ENCODE peak calls at places on chromosome 20, in six cellular contexts. W is amniotic stem cell; E is SK-N-MC; U is GM06990; K is adrenal gland; G is stimulated activated CD4-positive, alpha-beta T cell treated with anti-CD3 and anti-CD28 coated beads, Interleukin-1b, Interleukin-23, amount 100 ng/mL, for 24 hours. N is an unnamed sample.

GRCh38 chr20:53399592-53400335 is 193.9 kb downstream of the ZNF217 start:
- DNase-seq in E (no peak), U (no peak), K (no peak), G (no peak), W (no peak), N (no peak)

GRCh38 chr20:52775786-52776185 is 196.4 kb upstream of the TSHZ2 start:
- DNase-seq in W (no peak), K (no peak), E (no peak), U (no peak), G (no peak), N (no peak)

GRCh38 chr20:59788196-59788735 is 145.2 kb downstream of the SYCP2 start:
- DNase-seq in U (no peak), G (no peak), E (no peak), W (no peak), K (peak; percentile 3), N (peak; percentile 20)

GRCh38 chr20:19382371-19382770 is 169.9 kb downstream of the SLC24A3 start:
- DNase-seq in U (no peak), K (no peak), E (no peak), G (no peak), W (no peak), N (no peak)

GRCh38 chr20:7744411-7744810 is 195.8 kb downstream of the HAO1 start:
- DNase-seq in U (no peak), E (no peak), K (no peak), W (no peak), G (no peak), N (no peak)

GRCh38 chr20:7161690-7162089 is 394.2 kb downstream of the BMP2 start:
- DNase-seq in G (no peak), K (peak; percentile 17), U (no peak), E (peak; percentile 8), W (no peak), N (no peak)

GRCh38 chr20:58521763-58522162 is 6.6 kb upstream of the APCDD1L start:
- DNase-seq in K (no peak), U (no peak), G (no peak), E (no peak), W (no peak), N (no peak)

GRCh38 chr20:57426831-57427230 is 35.6 kb downstream of the RBM38 start:
- DNase-seq in K (no peak), E (no peak), W (no peak), G (no peak), U (no peak), N (no peak)

GRCh38 chr20:6466065-6466810 is 301.2 kb upstream of the BMP2 start:
- DNase-seq in E (no peak), G (no peak), W (no peak), K (no peak), U (no peak), N (no peak)

GRCh38 chr20:47117325-47117724 is 222.7 kb downstream of the EYA2 start:
- DNase-seq in W (no peak), E (no peak), U (no peak), G (no peak), K (no peak), N (no peak)

GRCh38 chr20:10642859-10643559 is 30.8 kb downstream of the JAG1 start:
- DNase-seq in E (no peak), G (no peak), U (no peak), K (no peak), W (no peak), N (no peak)

N was measured in SJSA1.